ENCODE peak calls at places on chromosomes 2 and 18, in eight cellular contexts. L is cardiac fibroblast; P is prostate gland; W is AG04450; U is Jurkat, Clone E6-1; X is aorta; V is cardiac muscle cell; E is A549. I is an unnamed sample.
A peak's percentile ranks its signal among the peaks of the same experiment; 100 is the strongest.

GRCh38 chr2:236552586-236552985 is 17.0 kb upstream of the ACKR3 start:
- DNase-seq in L (peak; percentile 39), P (no peak), W (no peak), U (no peak), X (no peak), V (peak; percentile 55), E (no peak), I (no peak)

GRCh38 chr2:113181491-113182051 is 7.8 kb downstream of the PSD4 start:
- DNase-seq in L (no peak), P (no peak), W (no peak), U (peak; percentile 72), X (peak; percentile 34), V (no peak), E (no peak), I (peak; percentile 74)

GRCh38 chr2:83817511-83817910 is 641.6 kb downstream of the SUCLG1 start:
- DNase-seq in L (peak; percentile 8), P (no peak), W (no peak), U (peak; percentile 15), X (no peak), V (peak; percentile 6), E (no peak), I (no peak)

GRCh38 chr2:128787616-128788015 is 468.9 kb upstream of the HS6ST1 start:
- DNase-seq in L (no peak), P (no peak), W (no peak), U (no peak), X (no peak), V (no peak), E (no peak), I (peak; percentile 46)

GRCh38 chr2:216362730-216363129 is 9.6 kb downstream of the MARCHF4 start:
- DNase-seq in L (peak; percentile 93), P (no peak), W (peak; percentile 76), U (no peak), X (no peak), V (peak; percentile 95), E (no peak), I (no peak)

GRCh38 chr2:15457868-15458267 is 103.3 kb downstream of the NBAS start:
- DNase-seq in L (no peak), P (no peak), W (no peak), U (no peak), X (no peak), V (no peak), E (no peak), I (no peak)

GRCh38 chr18:77635858-77636257 is 386.2 kb downstream of the GALR1 start:
- DNase-seq in L (no peak), P (no peak), W (no peak), U (no peak), X (no peak), V (no peak), E (no peak), I (no peak)

GRCh38 chr2:101173707-101174295 is 22.6 kb upstream of the TBC1D8 start:
- DNase-seq in L (no peak), P (no peak), W (no peak), U (no peak), X (peak; percentile 68), V (no peak), E (no peak), I (peak; percentile 79)

GRCh38 chr2:64645014-64645418 is 8.7 kb downstream of the SERTAD2 start:
- DNase-seq in L (peak; percentile 83), P (peak; percentile 57), W (no peak), U (peak; percentile 52), X (no peak), V (peak; percentile 82), E (peak; percentile 75), I (no peak)

GRCh38 chr2:173397539-173397938 is 42.9 kb downstream of the CDCA7 start:
- DNase-seq in L (no peak), P (no peak), W (no peak), U (no peak), X (no peak), V (no peak), E (no peak), I (no peak)

GRCh38 chr2:48343571-48344440 is 186.1 kb upstream of the STON1 start:
- DNase-seq in L (peak; percentile 72), P (no peak), W (peak; percentile 55), U (peak; percentile 22), X (no peak), V (peak; percentile 83), E (peak; percentile 27), I (no peak)
- H3K4me3 ChIP-seq in L (peak overlapping the region; percentile 12), P (peak overlapping the region; percentile 12), W (peak overlapping the region; percentile 43), U (no peak overlapping the region), X (peak overlapping the region; percentile 41), V (no peak overlapping the region), E (peak overlapping the region; percentile 37), I (peak overlapping the region; percentile 10)

DNA sequence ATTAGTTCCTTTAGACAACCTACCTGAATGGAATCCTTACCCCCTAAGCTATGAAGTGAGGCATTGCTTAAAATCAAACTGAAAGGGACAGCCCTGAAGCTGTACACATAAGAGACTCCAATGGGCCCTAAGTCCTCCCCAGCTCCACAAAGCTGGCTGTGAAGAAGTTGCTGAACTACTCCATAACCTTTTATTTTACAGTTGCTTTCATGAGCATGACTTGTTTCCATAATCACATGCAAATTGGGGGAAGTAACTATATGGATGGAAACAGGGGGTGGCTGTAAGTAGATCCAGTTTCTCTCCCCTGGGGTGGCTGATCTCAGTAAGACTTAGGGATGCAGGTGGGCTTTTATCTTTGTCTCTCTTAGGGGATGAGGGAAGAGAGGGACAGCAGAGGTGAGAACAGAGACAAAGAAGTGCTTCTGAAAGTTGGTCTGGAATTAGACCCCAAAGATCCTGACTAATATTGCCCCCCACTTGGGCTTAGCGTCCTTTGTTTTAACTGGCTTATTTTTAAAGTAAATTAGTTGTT is 5.5 kb downstream of the FZD5 start:
- DNase-seq in L (no peak), P (no peak), W (no peak), U (no peak), X (no peak), V (no peak), E (no peak), I (no peak)
- H3K4me3 ChIP-seq in L (no peak overlapping the region), P (no peak overlapping the region), W (no peak overlapping the region), U (no peak overlapping the region), X (no peak overlapping the region), V (no peak overlapping the region), E (no peak overlapping the region), I (no peak overlapping the region)

GRCh38 chr2:108833219-108833618 is 46.6 kb downstream of the CCDC138 start:
- DNase-seq in L (peak; percentile 31), P (no peak), W (peak; percentile 7), U (no peak), X (no peak), V (peak; percentile 13), E (no peak), I (no peak)
- H3K4me3 ChIP-seq in L (no peak overlapping the region), P (no peak overlapping the region), W (no peak overlapping the region), U (no peak overlapping the region), X (no peak overlapping the region), V (no peak overlapping the region), E (no peak overlapping the region), I (no peak overlapping the region)

GRCh38 chr2:9097871-9098270 is 94.4 kb upstream of the MBOAT2 start:
- DNase-seq in L (no peak), P (no peak), W (no peak), U (no peak), X (no peak), V (no peak), E (no peak), I (no peak)

GRCh38 chr2:9101763-9102425 is 98.4 kb upstream of the MBOAT2 start:
- DNase-seq in L (no peak), P (no peak), W (no peak), U (no peak), X (no peak), V (no peak), E (no peak), I (no peak)

GRCh38 chr2:9097239-9097638 is 93.8 kb upstream of the MBOAT2 start:
- DNase-seq in L (no peak), P (no peak), W (no peak), U (no peak), X (no peak), V (no peak), E (no peak), I (no peak)

GRCh38 chr2:9100080-9100876 is 96.8 kb upstream of the MBOAT2 start:
- DNase-seq in L (no peak), P (no peak), W (no peak), U (no peak), X (no peak), V (no peak), E (no peak), I (no peak)

DNA sequence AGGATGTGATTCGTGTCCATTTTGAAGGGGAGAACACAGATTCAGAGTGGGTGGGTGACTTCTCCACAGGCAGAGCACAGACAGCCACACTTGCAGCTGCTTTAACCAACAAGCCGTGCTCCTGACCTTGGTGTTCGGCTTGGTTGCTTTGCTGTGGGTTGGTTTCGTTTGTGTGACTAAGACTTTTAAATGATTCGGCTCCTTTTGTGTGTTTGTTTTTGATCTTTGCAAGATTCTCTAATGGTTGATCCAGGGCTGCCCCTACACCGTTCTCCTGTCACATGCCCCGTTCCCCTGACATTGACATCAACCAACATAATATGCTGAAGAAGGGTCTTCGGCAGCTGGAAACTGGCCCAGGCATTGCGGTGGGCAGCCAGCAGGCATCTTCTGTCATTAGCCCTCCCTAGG is 95.9 kb upstream of the MBOAT2 start:
- DNase-seq in L (no peak), P (no peak), W (no peak), U (peak; percentile 42), X (no peak), V (no peak), E (no peak), I (no peak)
- H3K4me3 ChIP-seq in L (no peak overlapping the region), P (no peak overlapping the region), W (no peak overlapping the region), U (no peak overlapping the region), X (no peak overlapping the region), V (no peak overlapping the region), E (no peak overlapping the region), I (no peak overlapping the region)

GRCh38 chr2:202036601-202037037 is 3.0 kb downstream of the FZD7 start:
- DNase-seq in L (no peak), P (no peak), W (no peak), U (no peak), X (no peak), V (no peak), E (no peak), I (no peak)

GRCh38 chr2:202038471-202039277 is 5.0 kb downstream of the FZD7 start:
- DNase-seq in L (no peak), P (peak; percentile 12), W (no peak), U (no peak), X (no peak), V (no peak), E (peak; percentile 19), I (no peak)

GRCh38 chr2:202042444-202042843 is 8.8 kb downstream of the FZD7 start:
- DNase-seq in L (no peak), P (no peak), W (no peak), U (no peak), X (no peak), V (no peak), E (no peak), I (no peak)

GRCh38 chr2:202037086-202037485 is 3.4 kb downstream of the FZD7 start:
- DNase-seq in L (no peak), P (no peak), W (no peak), U (no peak), X (no peak), V (no peak), E (no peak), I (no peak)

GRCh38 chr2:202039278-202040100 is 5.8 kb downstream of the FZD7 start:
- DNase-seq in L (no peak), P (peak; percentile 9), W (no peak), U (no peak), X (no peak), V (no peak), E (no peak), I (no peak)
- H3K4me3 ChIP-seq in L (no peak overlapping the region), P (no peak overlapping the region), W (peak overlapping the region; percentile 88), U (no peak overlapping the region), X (no peak overlapping the region), V (peak overlapping the region; percentile 9), E (no peak overlapping the region), I (no peak overlapping the region)

GRCh38 chr2:73268368-73268830 is 15.9 kb downstream of the FBXO41 start:
- DNase-seq in L (no peak), P (no peak), W (no peak), U (no peak), X (no peak), V (no peak), E (no peak), I (no peak)
- H3K4me3 ChIP-seq in L (no peak overlapping the region), P (peak overlapping the region; percentile 37), W (no peak overlapping the region), U (no peak overlapping the region), X (no peak overlapping the region), V (no peak overlapping the region), E (peak overlapping the region; percentile 43), I (peak overlapping the region; percentile 61)